ENCODE peak calls at places on chromosomes 3 and 15, in nine cellular contexts. Q, E, L, F, U, G, O, C and H are unnamed samples.

GRCh38 chr3:71987089-71987735 is 202.3 kb upstream of the PROK2 start:
- DNase-seq in Q (peak), E (peak), L (no peak), F (peak), U (no peak), G (no peak), O (peak), C (no peak), H (peak)

GRCh38 chr3:15486020-15486419 is 35.5 kb downstream of the COLQ start:
- DNase-seq in Q (no peak), E (no peak), L (no peak), F (no peak), U (no peak), G (no peak), O (no peak), C (no peak), H (no peak)

GRCh38 chr3:150408232-150409124 is at the start of gene TSC22D2:
- DNase-seq in Q (peak), E (peak), L (peak), F (peak), U (peak), G (peak), O (peak), C (peak), H (peak)

GRCh38 chr3:191192941-191193340 is 6.1 kb upstream of the OSTN start:
- DNase-seq in Q (no peak), E (no peak), L (no peak), F (no peak), U (no peak), G (no peak), O (no peak), C (no peak), H (no peak)

GRCh38 chr3:150723946-150724345 is 20.2 kb upstream of the ERICH6 start:
- DNase-seq in Q (no peak), E (no peak), L (no peak), F (no peak), U (no peak), G (no peak), O (no peak), C (no peak), H (no peak)

GRCh38 chr3:110485389-110485788 is 586.2 kb upstream of the NECTIN3 start:
- DNase-seq in Q (no peak), E (no peak), L (no peak), F (no peak), U (no peak), G (no peak), O (no peak), C (no peak), H (no peak)

GRCh38 chr15:74200871-74201419 is 1.6 kb downstream of the STRA6 start:
- DNase-seq in Q (peak), E (peak), L (no peak), F (peak), U (no peak), G (no peak), O (peak), C (peak), H (no peak)

GRCh38 chr3:59818033-59818936 is 768.5 kb upstream of the CFAP20DC start:
- DNase-seq in Q (peak), E (peak), L (no peak), F (peak), U (no peak), G (no peak), O (peak), C (peak), H (peak)

GRCh38 chr3:127105587-127105986 is 87.3 kb upstream of the PRR23E start:
- DNase-seq in Q (no peak), E (no peak), L (no peak), F (no peak), U (no peak), G (no peak), O (no peak), C (no peak), H (no peak)

GRCh38 chr3:73547427-73548036 is 77.2 kb downstream of the PDZRN3 start:
- DNase-seq in Q (peak), E (no peak), L (no peak), F (no peak), U (no peak), G (no peak), O (peak), C (no peak), H (peak)

GRCh38 chr15:40743921-40744809 is 10.9 kb downstream of the RMDN3 start:
- DNase-seq in Q (peak), E (no peak), L (no peak), F (peak), U (peak), G (no peak), O (peak), C (no peak), H (peak)

GRCh38 chr15:63185206-63185605 is 4.2 kb upstream of the RAB8B start:
- DNase-seq in Q (no peak), E (no peak), L (no peak), F (no peak), U (no peak), G (no peak), O (no peak), C (no peak), H (no peak)

GRCh38 chr3:26920579-26920978 is 298.0 kb downstream of the LRRC3B start:
- DNase-seq in Q (no peak), E (peak), L (no peak), F (no peak), U (no peak), G (no peak), O (no peak), C (no peak), H (no peak)

GRCh38 chr3:114179575-114179974 is 723 bp upstream of the DRD3 start:
- DNase-seq in Q (peak), E (peak), L (no peak), F (peak), U (no peak), G (peak), O (peak), C (no peak), H (peak)

GRCh38 chr3:13595485-13595884 is 46.6 kb downstream of the FBLN2 start:
- DNase-seq in Q (no peak), E (no peak), L (no peak), F (no peak), U (no peak), G (no peak), O (no peak), C (no peak), H (no peak)

GRCh38 chr3:104868291-104868690 is 498.4 kb upstream of the ALCAM start:
- DNase-seq in Q (no peak), E (no peak), L (no peak), F (no peak), U (no peak), G (no peak), O (no peak), C (no peak), H (no peak)

GRCh38 chr3:187305881-187306280 is 14.3 kb upstream of the MASP1 start:
- DNase-seq in Q (no peak), E (no peak), L (no peak), F (no peak), U (no peak), G (no peak), O (no peak), C (no peak), H (no peak)

GRCh38 chr15:42825599-42825998 is 88.7 kb upstream of the CDAN1 start:
- DNase-seq in Q (no peak), E (no peak), L (no peak), F (no peak), U (no peak), G (no peak), O (no peak), C (no peak), H (no peak)

GRCh38 chr15:51331141-51331540 is 7.3 kb downstream of the CYP19A1 start:
- DNase-seq in Q (peak), E (peak), L (no peak), F (no peak), U (no peak), G (no peak), O (no peak), C (no peak), H (peak)

GRCh38 chr3:63523100-63523499 is 129.4 kb upstream of the SNTN start:
- DNase-seq in Q (no peak), E (no peak), L (no peak), F (no peak), U (no peak), G (no peak), O (no peak), C (no peak), H (peak)

GRCh38 chr3:141894524-141895176 is 18.2 kb downstream of the ATP1B3 start:
- DNase-seq in Q (peak), E (peak), L (no peak), F (peak), U (no peak), G (no peak), O (peak), C (no peak), H (peak)

GRCh38 chr3:183822631-183823030 is 2.7 kb downstream of the MAP6D1 start:
- DNase-seq in Q (no peak), E (no peak), L (no peak), F (no peak), U (no peak), G (no peak), O (no peak), C (no peak), H (no peak)

GRCh38 chr3:97896547-97896946 is 74.7 kb downstream of the CRYBG3 start:
- DNase-seq in Q (peak), E (no peak), L (no peak), F (no peak), U (no peak), G (no peak), O (no peak), C (no peak), H (no peak)

GRCh38 chr15:90046846-90047481 is 45.8 kb downstream of the ZNF710 start:
- DNase-seq in Q (no peak), E (no peak), L (no peak), F (no peak), U (no peak), G (peak), O (no peak), C (peak), H (no peak)

GRCh38 chr3:50189274-50189673 is 2.1 kb upstream of the GNAT1 start:
- DNase-seq in Q (peak), E (peak), L (peak), F (peak), U (peak), G (peak), O (peak), C (peak), H (peak)

GRCh38 chr3:7977245-7978103 is 524.1 kb upstream of the LMCD1 start:
- DNase-seq in Q (peak), E (peak), L (no peak), F (peak), U (no peak), G (no peak), O (peak), C (no peak), H (peak)

GRCh38 chr15:86863226-86863915 is 783.7 kb downstream of the AGBL1 start:
- DNase-seq in Q (peak), E (no peak), L (no peak), F (no peak), U (no peak), G (no peak), O (peak), C (peak), H (peak)